ENCODE peak calls at places on chromosomes 4 and X, in eight cellular contexts. One of them, this sample, is unnamed.

GRCh38 chrX:77979870-77980269 is 10.4 kb upstream of the PGAM4 start:
- DNase-seq in A549: no peak
- DNase-seq in tibial artery: no peak
- DNase-seq in AG04450: no peak
- DNase-seq in cardiac fibroblast: no peak
- DNase-seq in coronary artery: no peak
- DNase-seq in lower lobe of right lung: no peak
- DNase-seq in HFFc6: no peak
- DNase-seq in this sample: no peak

GRCh38 chrX:9955506-9955905 is 11.7 kb upstream of the CLDN34 start:
- DNase-seq in A549: no peak
- DNase-seq in tibial artery: no peak
- DNase-seq in AG04450: peak; percentile 56
- DNase-seq in cardiac fibroblast: peak; percentile 68
- DNase-seq in coronary artery: no peak
- DNase-seq in lower lobe of right lung: no peak
- DNase-seq in HFFc6: peak; percentile 44
- DNase-seq in this sample: no peak

GRCh38 chrX:139554991-139555675 is 24.6 kb downstream of the F9 start:
- DNase-seq in A549: no peak
- DNase-seq in tibial artery: no peak
- DNase-seq in AG04450: no peak
- DNase-seq in cardiac fibroblast: no peak
- DNase-seq in coronary artery: no peak
- DNase-seq in lower lobe of right lung: peak; percentile 30
- DNase-seq in HFFc6: no peak
- DNase-seq in this sample: no peak

GRCh38 chrX:72126048-72126415 is 5.7 kb downstream of the RTL5 start:
- DNase-seq in A549: no peak
- DNase-seq in tibial artery: no peak
- DNase-seq in AG04450: no peak
- DNase-seq in cardiac fibroblast: peak; percentile 14
- DNase-seq in coronary artery: peak; percentile 70
- DNase-seq in lower lobe of right lung: no peak
- DNase-seq in HFFc6: no peak
- DNase-seq in this sample: no peak

GRCh38 chr4:17667253-17667652 is 52.8 kb downstream of the MED28 start:
- DNase-seq in A549: no peak
- DNase-seq in tibial artery: no peak
- DNase-seq in AG04450: no peak
- DNase-seq in cardiac fibroblast: no peak
- DNase-seq in coronary artery: peak; percentile 56
- DNase-seq in lower lobe of right lung: no peak
- DNase-seq in HFFc6: no peak
- DNase-seq in this sample: no peak

GRCh38 chr4:112181358-112182000 is 36.2 kb downstream of the FAM241A start:
- DNase-seq in A549: no peak
- DNase-seq in tibial artery: no peak
- DNase-seq in AG04450: no peak
- DNase-seq in cardiac fibroblast: no peak
- DNase-seq in coronary artery: no peak
- DNase-seq in lower lobe of right lung: no peak
- DNase-seq in HFFc6: no peak
- DNase-seq in this sample: no peak

GRCh38 chr4:120733968-120734367 is 188.6 kb downstream of the PRDM5 start:
- DNase-seq in A549: no peak
- DNase-seq in tibial artery: no peak
- DNase-seq in AG04450: no peak
- DNase-seq in cardiac fibroblast: no peak
- DNase-seq in coronary artery: no peak
- DNase-seq in lower lobe of right lung: no peak
- DNase-seq in HFFc6: no peak
- DNase-seq in this sample: no peak

GRCh38 chr4:38980903-38981676 is 51.1 kb downstream of the TMEM156 start:
- DNase-seq in A549: no peak
- DNase-seq in tibial artery: no peak
- DNase-seq in AG04450: peak; percentile 80
- DNase-seq in cardiac fibroblast: peak; percentile 92
- DNase-seq in coronary artery: no peak
- DNase-seq in lower lobe of right lung: no peak
- DNase-seq in HFFc6: peak; percentile 63
- DNase-seq in this sample: no peak

GRCh38 chrX:13899607-13900006 is 82.7 kb upstream of the GPM6B start:
- DNase-seq in A549: no peak
- DNase-seq in tibial artery: no peak
- DNase-seq in AG04450: peak; percentile 26
- DNase-seq in cardiac fibroblast: peak; percentile 98
- DNase-seq in coronary artery: no peak
- DNase-seq in lower lobe of right lung: no peak
- DNase-seq in HFFc6: peak; percentile 5
- DNase-seq in this sample: no peak

GRCh38 chrX:136810493-136810892 is 29.8 kb upstream of the ARHGEF6 start:
- DNase-seq in A549: no peak
- DNase-seq in tibial artery: no peak
- DNase-seq in AG04450: no peak
- DNase-seq in cardiac fibroblast: no peak
- DNase-seq in coronary artery: no peak
- DNase-seq in lower lobe of right lung: no peak
- DNase-seq in HFFc6: no peak
- DNase-seq in this sample: no peak

GRCh38 chr4:169840554-169840953 is 82.8 kb upstream of the HPF1 start:
- DNase-seq in A549: no peak
- DNase-seq in tibial artery: no peak
- DNase-seq in AG04450: no peak
- DNase-seq in cardiac fibroblast: no peak
- DNase-seq in coronary artery: no peak
- DNase-seq in lower lobe of right lung: no peak
- DNase-seq in HFFc6: no peak
- DNase-seq in this sample: no peak

GRCh38 chr4:118586357-118586790 is 98.8 kb upstream of the METTL14 start:
- DNase-seq in A549: no peak
- DNase-seq in tibial artery: no peak
- DNase-seq in AG04450: no peak
- DNase-seq in cardiac fibroblast: no peak
- DNase-seq in coronary artery: no peak
- DNase-seq in lower lobe of right lung: no peak
- DNase-seq in HFFc6: no peak
- DNase-seq in this sample: no peak

GRCh38 chrX:129705988-129706387 is 32.8 kb upstream of the XPNPEP2 start:
- DNase-seq in A549: no peak
- DNase-seq in tibial artery: no peak
- DNase-seq in AG04450: no peak
- DNase-seq in cardiac fibroblast: no peak
- DNase-seq in coronary artery: no peak
- DNase-seq in lower lobe of right lung: no peak
- DNase-seq in HFFc6: no peak
- DNase-seq in this sample: no peak

GRCh38 chr4:23888421-23889319 is 1.2 kb downstream of the PPARGC1A start:
- DNase-seq in A549: no peak
- DNase-seq in tibial artery: peak; percentile 64
- DNase-seq in AG04450: peak; percentile 13
- DNase-seq in cardiac fibroblast: peak; percentile 39
- DNase-seq in coronary artery: no peak
- DNase-seq in lower lobe of right lung: no peak
- DNase-seq in HFFc6: no peak
- DNase-seq in this sample: no peak

GRCh38 chr4:154456240-154456639 is 35.4 kb downstream of the DCHS2 start:
- DNase-seq in A549: no peak
- DNase-seq in tibial artery: no peak
- DNase-seq in AG04450: no peak
- DNase-seq in cardiac fibroblast: no peak
- DNase-seq in coronary artery: no peak
- DNase-seq in lower lobe of right lung: no peak
- DNase-seq in HFFc6: no peak
- DNase-seq in this sample: no peak

GRCh38 chrX:140088438-140088837 is 123.1 kb upstream of the CXorf66 start:
- DNase-seq in A549: no peak
- DNase-seq in tibial artery: no peak
- DNase-seq in AG04450: no peak
- DNase-seq in cardiac fibroblast: no peak
- DNase-seq in coronary artery: no peak
- DNase-seq in lower lobe of right lung: no peak
- DNase-seq in HFFc6: no peak
- DNase-seq in this sample: no peak

GRCh38 chr4:183438458-183439113 is 5.8 kb upstream of the CDKN2AIP start:
- DNase-seq in A549: peak; percentile 56
- DNase-seq in tibial artery: no peak
- DNase-seq in AG04450: peak; percentile 65
- DNase-seq in cardiac fibroblast: peak; percentile 91
- DNase-seq in coronary artery: no peak
- DNase-seq in lower lobe of right lung: no peak
- DNase-seq in HFFc6: peak; percentile 65
- DNase-seq in this sample: peak; percentile 13

GRCh38 chr4:189845145-189845846 is 95.4 kb upstream of the FRG1 start:
- DNase-seq in A549: no peak
- DNase-seq in tibial artery: no peak
- DNase-seq in AG04450: no peak
- DNase-seq in cardiac fibroblast: peak; percentile 2
- DNase-seq in coronary artery: no peak
- DNase-seq in lower lobe of right lung: no peak
- DNase-seq in HFFc6: peak; percentile 63
- DNase-seq in this sample: no peak

GRCh38 chr4:169484485-169484884 is 127.9 kb downstream of the NEK1 start:
- DNase-seq in A549: no peak
- DNase-seq in tibial artery: no peak
- DNase-seq in AG04450: no peak
- DNase-seq in cardiac fibroblast: peak; percentile 42
- DNase-seq in coronary artery: no peak
- DNase-seq in lower lobe of right lung: no peak
- DNase-seq in HFFc6: no peak
- DNase-seq in this sample: no peak

DNA sequence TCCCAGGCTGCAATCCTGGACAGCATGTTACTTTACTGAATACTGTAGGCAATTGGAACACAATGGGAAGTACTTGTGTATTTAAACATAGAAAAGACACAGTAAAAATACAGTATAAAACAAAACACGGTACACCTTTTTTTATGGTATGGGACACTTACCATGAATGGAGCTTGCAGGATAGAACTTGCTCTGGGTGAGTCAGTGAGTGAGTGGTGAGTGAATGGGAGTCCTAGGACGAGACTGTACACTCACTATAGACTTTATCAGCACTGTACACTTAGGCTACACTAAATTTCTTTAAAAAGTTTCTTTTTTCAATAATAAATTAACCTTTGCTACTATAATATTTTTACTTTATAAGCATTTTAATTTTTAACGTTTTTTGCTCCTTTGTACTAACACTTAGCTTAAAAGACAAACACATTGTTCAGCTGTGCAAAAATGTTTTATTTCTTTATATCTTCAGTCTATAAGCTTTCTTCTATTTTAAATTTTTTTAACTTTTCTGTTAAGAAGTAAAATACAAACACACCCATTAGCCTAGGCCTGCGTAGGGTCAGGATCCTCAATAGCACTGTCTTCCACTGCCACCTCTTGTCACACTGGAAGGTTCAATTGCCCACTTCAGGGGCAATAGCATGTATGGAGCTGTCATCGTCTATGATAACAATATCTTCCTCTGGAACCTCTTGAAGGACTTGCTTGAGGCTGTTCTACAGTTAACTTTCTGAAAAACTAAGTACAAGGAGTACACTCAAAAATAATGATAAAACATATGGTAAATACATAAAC is 293.5 kb upstream of the FSTL5 start:
- DNase-seq in A549: no peak
- DNase-seq in tibial artery: no peak
- DNase-seq in AG04450: no peak
- DNase-seq in cardiac fibroblast: no peak
- DNase-seq in coronary artery: no peak
- DNase-seq in lower lobe of right lung: no peak
- DNase-seq in HFFc6: no peak
- DNase-seq in this sample: no peak
- TF ChIP-seq CTCF in A549: no peak
- TF ChIP-seq CTCF in tibial artery: no peak
- TF ChIP-seq CTCF in AG04450: no peak
- TF ChIP-seq CTCF in cardiac fibroblast: no peak
- TF ChIP-seq CTCF in coronary artery: no peak
- TF ChIP-seq CTCF in lower lobe of right lung: no peak
- TF ChIP-seq CTCF in HFFc6: no peak
- TF ChIP-seq CTCF in this sample: no peak

DNA sequence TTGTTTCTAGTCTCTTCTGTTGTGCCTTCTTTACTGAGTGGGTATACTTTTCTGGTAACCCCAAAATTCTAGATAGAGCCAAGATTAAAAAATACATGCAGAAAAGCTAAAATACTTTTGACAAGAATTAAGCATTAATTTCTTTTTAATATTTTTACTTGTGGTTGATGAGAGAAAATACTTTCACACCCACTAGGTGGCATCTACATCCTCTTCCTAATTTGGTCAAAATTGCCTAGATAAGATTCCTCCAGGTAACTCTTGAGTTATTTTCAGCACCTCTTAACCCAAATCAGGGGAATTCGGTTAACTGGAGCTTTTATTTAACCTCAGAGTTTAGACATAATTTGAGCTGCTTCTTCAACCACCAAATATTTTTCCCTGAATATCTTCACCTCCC is 28.4 kb upstream of the COX7B2 start:
- DNase-seq in A549: no peak
- DNase-seq in tibial artery: no peak
- DNase-seq in AG04450: no peak
- DNase-seq in cardiac fibroblast: peak; percentile 38
- DNase-seq in coronary artery: no peak
- DNase-seq in lower lobe of right lung: no peak
- DNase-seq in HFFc6: no peak
- DNase-seq in this sample: no peak
- TF ChIP-seq CTCF in A549: no peak
- TF ChIP-seq CTCF in tibial artery: no peak
- TF ChIP-seq CTCF in AG04450: peak; percentile 43
- TF ChIP-seq CTCF in cardiac fibroblast: peak; percentile 35
- TF ChIP-seq CTCF in coronary artery: no peak
- TF ChIP-seq CTCF in lower lobe of right lung: no peak
- TF ChIP-seq CTCF in HFFc6: peak; percentile 60
- TF ChIP-seq CTCF in this sample: peak; percentile 50

GRCh38 chrX:151279161-151279560 is 102.8 kb downstream of the GPR50 start:
- DNase-seq in A549: no peak
- DNase-seq in tibial artery: no peak
- DNase-seq in AG04450: no peak
- DNase-seq in cardiac fibroblast: no peak
- DNase-seq in coronary artery: no peak
- DNase-seq in lower lobe of right lung: no peak
- DNase-seq in HFFc6: no peak
- DNase-seq in this sample: no peak
- TF ChIP-seq CTCF in A549: no peak
- TF ChIP-seq CTCF in tibial artery: no peak
- TF ChIP-seq CTCF in AG04450: no peak
- TF ChIP-seq CTCF in cardiac fibroblast: no peak
- TF ChIP-seq CTCF in coronary artery: no peak
- TF ChIP-seq CTCF in lower lobe of right lung: no peak
- TF ChIP-seq CTCF in HFFc6: no peak
- TF ChIP-seq CTCF in this sample: no peak

DNA sequence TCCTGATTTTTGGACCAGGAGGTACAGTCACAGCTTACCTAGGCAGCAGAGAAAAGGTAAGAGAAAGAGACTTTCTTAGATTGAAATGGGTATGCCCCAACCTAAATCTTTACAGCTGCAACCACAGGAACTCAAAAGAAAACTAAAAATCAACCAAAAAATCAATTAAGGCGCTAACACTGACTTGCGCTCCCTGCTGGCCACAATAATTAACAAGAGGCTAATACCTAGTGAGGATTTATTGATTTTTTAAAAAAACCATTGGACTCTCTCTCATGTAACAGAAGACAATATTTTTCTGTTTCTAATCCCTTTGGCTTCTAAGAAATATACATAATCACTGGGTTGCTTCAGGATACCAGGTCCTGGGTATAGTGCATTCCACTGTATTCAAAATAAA is 153.9 kb upstream of the TENM3 start:
- DNase-seq in A549: no peak
- DNase-seq in tibial artery: no peak
- DNase-seq in AG04450: no peak
- DNase-seq in cardiac fibroblast: peak; percentile 19
- DNase-seq in coronary artery: no peak
- DNase-seq in lower lobe of right lung: no peak
- DNase-seq in HFFc6: no peak
- DNase-seq in this sample: no peak
- TF ChIP-seq CTCF in A549: peak; percentile 26
- TF ChIP-seq CTCF in tibial artery: no peak
- TF ChIP-seq CTCF in AG04450: no peak
- TF ChIP-seq CTCF in cardiac fibroblast: no peak
- TF ChIP-seq CTCF in coronary artery: no peak
- TF ChIP-seq CTCF in lower lobe of right lung: no peak
- TF ChIP-seq CTCF in HFFc6: peak; percentile 80
- TF ChIP-seq CTCF in this sample: peak; percentile 61